ENCODE peak calls at places on chromosome 22, in five cellular contexts. B is right lobe of liver, H is lower lobe of right lung, S is prostate gland, W is adrenal gland. G is an unnamed sample. For H3K4me1, the result is how much of the 10 kb centered on the place peaks cover.

GRCh38 chr22:44737414-44738346 is 14.7 kb upstream of the ARHGAP8 start:
- DNase-seq in W (no peak), B (no peak), H (no peak), S (no peak), G (no peak)

GRCh38 chr22:27903805-27904473 is 15.1 kb downstream of the PITPNB start:
- DNase-seq in B (no peak), H (no peak), S (no peak), W (no peak), G (no peak)

GRCh38 chr22:18079706-18080230 is 2.0 kb downstream of the PEX26 start:
- DNase-seq in S (no peak), B (no peak), W (no peak), H (no peak), G (no peak)

GRCh38 chr22:23047265-23047664 is 23.1 kb upstream of the GNAZ start:
- DNase-seq in S (no peak), B (no peak), W (no peak), H (no peak), G (no peak)

GRCh38 chr22:27730649-27731433 is 70.7 kb downstream of the MN1 start:
- DNase-seq in W (no peak), S (no peak), H (no peak), B (no peak), G (no peak)

GRCh38 chr22:22463855-22464540 is 44.5 kb downstream of the ZNF280B start:
- DNase-seq in W (peak), S (peak), H (no peak), B (peak), G (no peak)

GRCh38 chr22:26892401-26893033 is 235.1 kb downstream of the MIAT start:
- DNase-seq in S (no peak), B (no peak), H (peak), W (peak), G (peak)

GRCh38 chr22:23180301-23180892 is at the start of gene BCR:
- DNase-seq in W (peak), S (peak), B (peak), H (peak), G (peak)

GRCh38 chr22:32672542-32672941 is 129.0 kb upstream of the TIMP3 start:
- DNase-seq in B (no peak), S (no peak), H (no peak), W (no peak), G (no peak)

GRCh38 chr22:26321469-26321913 is 107.6 kb upstream of the ASPHD2 start:
- DNase-seq in S (no peak), H (no peak), B (no peak), W (no peak), G (peak)

GRCh38 chr22:21735198-21736083 is at the start of gene YPEL1:
- DNase-seq in B (peak), W (peak), H (peak), S (peak), G (peak)

GRCh38 chr22:23373601-23374000 is 193.3 kb downstream of the BCR start:
- DNase-seq in S (no peak), H (no peak), B (peak), W (no peak), G (no peak)

GRCh38 chr22:48685767-48686166 is 1141.9 kb downstream of the BRD1 start:
- DNase-seq in H (no peak), W (no peak), S (no peak), B (no peak), G (no peak)

GRCh38 chr22:20208713-20209310 is 58.0 kb upstream of the CCDC188 start:
- DNase-seq in H (no peak), W (no peak), S (no peak), B (no peak), G (no peak)

GRCh38 chr22:18057568-18058209 is 20.1 kb upstream of the PEX26 start:
- DNase-seq in W (peak), B (no peak), H (no peak), S (peak), G (peak)

GRCh38 chr22:31614781-31615480 is 47.1 kb downstream of the PISD start:
- DNase-seq in S (no peak), W (no peak), B (no peak), H (no peak), G (no peak)

GRCh38 chr22:19766235-19766505 is 5.6 kb downstream of the TBX1 start:
- DNase-seq in B (no peak), W (no peak), S (no peak), H (no peak), G (no peak)

GRCh38 chr22:43823353-43823908 is 11.3 kb upstream of the EFCAB6 start:
- DNase-seq in B (peak), W (no peak), H (peak), S (no peak), G (peak)

GRCh38 chr22:19719488-19720021 is 3.8 kb upstream of the GP1BB start:
- DNase-seq in S (no peak), B (no peak), H (no peak), W (no peak), G (no peak)

GRCh38 chr22:17446704-17447103 is 77.4 kb downstream of the CECR2 start:
- DNase-seq in B (no peak), W (no peak), S (no peak), H (no peak), G (no peak)

GRCh38 chr22:19760652-19761002 is at the start of gene TBX1:
- DNase-seq in S (no peak), W (no peak), H (no peak), B (no peak), G (no peak)

GRCh38 chr22:43998865-43999264 is 25.2 kb upstream of the PARVB start:
- DNase-seq in W (no peak), H (peak), S (no peak), B (no peak), G (no peak)

GRCh38 chr22:20583471-20583922 is 76.1 kb downstream of the MED15 start:
- DNase-seq in B (peak), H (peak), S (no peak), W (peak), G (no peak)

GRCh38 chr22:17435375-17435774 is 66.1 kb downstream of the CECR2 start:
- DNase-seq in B (no peak), W (no peak), H (no peak), S (no peak), G (no peak)

GRCh38 chr22:22230438-22230837 is 14.1 kb upstream of the VPREB1 start:
- DNase-seq in W (no peak), H (no peak), S (no peak), B (no peak), G (no peak)

GRCh38 chr22:19290400-19291217 is 910 bp downstream of the CLTCL1 start:
- DNase-seq in H (no peak), W (peak), B (no peak), S (no peak), G (no peak)

GRCh38 chr22:26086359-26086758 is 82.9 kb upstream of the SEZ6L start:
- DNase-seq in H (no peak), W (no peak), S (no peak), B (no peak), G (no peak)

GRCh38 chr22:19761500-19762314 is 1.1 kb downstream of the TBX1 start:
- DNase-seq in B (no peak), W (no peak), H (no peak), S (no peak), G (no peak)

GRCh38 chr22:44410396-44411056 is 87.5 kb downstream of the RTL6 start:
- DNase-seq in B (no peak), S (no peak), W (no peak), H (peak), G (peak)

GRCh38 chr22:31177420-31178162 is 17.6 kb downstream of the RNF185 start:
- DNase-seq in W (no peak), S (peak), H (no peak), B (no peak), G (peak)

GRCh38 chr22:21650823-21651520 is 8.9 kb downstream of the SDF2L1 start:
- DNase-seq in W (no peak), S (no peak), B (no peak), H (no peak), G (no peak)

DNA sequence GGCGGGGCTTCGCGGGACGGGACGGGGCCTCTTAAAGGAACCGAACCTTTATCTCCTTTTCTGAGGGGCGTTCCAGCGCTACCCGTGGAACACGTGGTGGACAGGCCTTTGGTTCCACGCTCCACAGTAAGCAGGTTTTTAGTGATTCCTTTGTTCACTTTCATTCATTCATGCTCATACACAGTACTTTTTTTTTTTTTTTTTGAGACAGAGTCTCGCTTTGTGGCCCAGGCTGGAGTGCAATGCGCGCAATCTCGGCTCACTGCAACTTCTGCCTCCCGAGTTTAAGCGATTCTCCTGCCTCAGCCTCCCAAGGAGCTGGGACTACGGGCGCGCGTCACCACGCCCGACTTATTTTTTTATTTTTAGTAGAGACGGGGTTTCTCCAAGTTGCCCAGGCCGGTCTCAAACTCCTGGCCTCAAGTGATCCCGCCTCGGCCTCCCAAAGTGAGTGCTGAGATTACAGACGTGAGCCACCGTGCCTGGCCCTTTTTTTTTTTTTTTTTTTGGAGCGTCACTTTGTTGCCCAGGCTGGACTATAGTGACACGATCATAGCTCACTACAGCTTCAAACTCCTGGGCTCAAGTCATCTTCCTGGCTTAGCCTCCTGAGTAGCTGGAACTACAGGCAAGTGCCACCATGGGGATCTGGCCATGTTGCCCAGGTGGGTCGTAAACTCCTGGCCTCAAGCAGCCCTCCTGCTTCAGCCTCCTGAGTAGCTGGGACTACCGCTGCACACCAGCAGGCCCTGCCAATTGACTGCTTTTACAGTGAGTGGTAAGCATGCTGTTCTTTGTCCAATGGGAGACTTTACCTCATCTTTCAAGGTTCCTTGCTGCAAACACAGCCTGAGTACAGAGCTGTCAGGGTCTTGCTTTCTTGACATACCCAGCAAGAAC is 479 bp upstream of the CENPM start:
- DNase-seq in S (no peak), B (no peak), H (no peak), W (no peak), G (no peak)
- H3K4me1 ChIP-seq in S (under half), B (under half), H (under half), W (under half), G (under half)

GRCh38 chr22:37571258-37571991 is 8.5 kb downstream of the LGALS2 start:
- DNase-seq in B (no peak), S (no peak), W (peak), H (no peak), G (no peak)
- H3K4me1 ChIP-seq in B (under half), S (under half), W (under half), H (half or more), G (under half)

DNA sequence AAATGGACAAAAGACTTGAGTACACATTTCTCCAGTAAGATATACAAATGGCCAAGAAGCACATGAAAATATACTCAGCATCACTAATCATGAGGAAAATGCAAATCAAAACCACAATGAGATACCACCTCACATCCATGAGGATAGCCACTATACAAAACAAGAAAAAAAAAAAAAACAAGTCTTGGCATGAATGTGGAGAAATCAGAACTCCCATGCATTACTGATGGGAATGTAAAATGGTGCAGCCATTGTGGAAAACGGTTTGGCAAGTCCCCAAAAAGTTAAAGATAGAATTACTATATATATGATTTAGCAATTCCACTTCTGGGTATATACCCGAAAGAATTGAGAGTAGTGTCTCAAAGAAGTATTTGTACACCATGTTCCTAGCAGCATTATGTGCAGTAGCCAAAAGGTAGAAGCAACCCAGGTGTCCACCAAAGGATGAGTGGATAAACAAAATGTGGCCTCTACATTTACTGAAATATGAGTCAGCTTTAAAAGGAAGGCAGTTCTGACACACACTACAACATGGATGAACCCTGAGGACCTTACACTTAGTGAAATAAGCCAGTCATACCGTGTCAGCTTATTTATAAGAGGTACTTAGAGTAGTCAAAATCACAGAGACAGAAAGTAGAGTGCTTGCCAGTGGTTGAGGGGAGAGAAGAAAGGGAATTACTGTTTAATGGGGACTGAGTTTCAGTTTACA is 146.3 kb downstream of the WNT7B start:
- DNase-seq in H (no peak), W (no peak), S (no peak), B (no peak), G (no peak)
- H3K4me1 ChIP-seq in H (under half), W (under half), S (under half), B (under half), G (under half)

GRCh38 chr22:40258463-40259046 is 80.8 kb downstream of the TNRC6B start:
- DNase-seq in W (no peak), H (no peak), S (no peak), B (no peak), G (no peak)

GRCh38 chr22:40265783-40266182 is 80.5 kb upstream of the ADSL start:
- DNase-seq in S (no peak), B (no peak), W (no peak), H (no peak), G (no peak)

GRCh38 chr22:40263191-40263590 is 83.1 kb upstream of the ADSL start:
- DNase-seq in B (no peak), S (no peak), H (no peak), W (peak), G (no peak)

GRCh38 chr22:40257979-40258378 is 80.3 kb downstream of the TNRC6B start:
- DNase-seq in H (no peak), W (no peak), S (no peak), B (no peak), G (no peak)

DNA sequence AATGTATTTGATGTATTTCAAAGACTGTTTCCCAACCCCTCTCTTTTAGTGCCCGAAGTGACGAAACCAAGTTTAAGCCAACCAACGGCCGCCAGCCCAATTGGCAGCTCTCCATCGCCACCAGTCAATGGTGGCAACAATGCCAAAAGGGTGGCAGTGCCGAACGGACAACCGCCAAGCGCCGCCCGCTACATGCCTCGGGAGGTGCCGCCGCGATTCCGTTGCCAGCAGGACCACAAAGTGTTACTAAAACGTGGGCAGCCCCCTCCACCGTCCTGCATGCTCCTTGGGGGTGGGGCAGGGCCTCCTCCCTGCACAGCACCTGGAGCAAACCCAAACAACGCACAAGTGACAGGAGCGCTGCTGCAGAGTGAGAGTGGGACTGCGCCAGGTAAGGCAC is 84.1 kb downstream of the TNRC6B start:
- DNase-seq in S (peak), H (no peak), B (peak), W (no peak), G (no peak)
- H3K4me1 ChIP-seq in S (under half), H (under half), B (under half), W (under half), G (under half)

GRCh38 chr22:29627196-29627535 is 23.7 kb downstream of the NF2 start:
- DNase-seq in H (no peak), B (no peak), S (no peak), W (no peak), G (no peak)

GRCh38 chr22:29630180-29630498 is 26.7 kb downstream of the NF2 start:
- DNase-seq in S (no peak), W (no peak), B (no peak), H (no peak), G (no peak)

GRCh38 chr22:29630987-29631386 is 27.6 kb downstream of the NF2 start:
- DNase-seq in W (no peak), H (no peak), S (no peak), B (no peak), G (no peak)

GRCh38 chr22:29629382-29630179 is 26.1 kb downstream of the NF2 start:
- DNase-seq in H (no peak), S (no peak), B (no peak), W (no peak), G (no peak)

GRCh38 chr22:29628982-29629381 is 25.5 kb downstream of the NF2 start:
- DNase-seq in S (no peak), H (no peak), W (no peak), B (no peak), G (no peak)
- H3K4me1 ChIP-seq in S (under half), H (under half), W (under half), B (under half), G (under half)

GRCh38 chr22:49779853-49780271 is 47.8 kb downstream of the BRD1 start:
- DNase-seq in H (peak), W (no peak), S (no peak), B (no peak), G (peak)
- H3K4me1 ChIP-seq in H (under half), W (under half), S (under half), B (under half), G (under half)

DNA sequence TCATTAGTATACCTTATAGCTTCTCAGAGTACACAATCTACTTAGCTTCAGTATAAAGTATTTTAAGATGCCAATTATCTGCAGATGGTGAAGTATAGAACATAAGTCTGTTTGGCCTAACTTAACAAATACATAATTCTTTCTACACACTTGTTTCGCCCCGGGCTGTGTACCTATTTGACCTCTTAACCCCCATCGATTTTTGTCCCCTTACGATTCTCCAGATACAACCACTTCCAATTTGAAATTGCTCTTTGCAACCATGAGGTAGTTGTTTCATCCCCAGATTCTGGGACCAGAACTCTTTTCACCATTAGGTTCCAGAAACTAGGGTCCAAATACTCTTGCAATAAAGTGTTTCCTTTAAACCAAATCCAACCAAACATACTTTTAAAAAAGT is 10.0 kb upstream of the UPB1 start:
- DNase-seq in W (no peak), B (peak), S (no peak), H (no peak), G (no peak)
- H3K4me1 ChIP-seq in W (under half), B (half or more), S (under half), H (under half), G (under half)

DNA sequence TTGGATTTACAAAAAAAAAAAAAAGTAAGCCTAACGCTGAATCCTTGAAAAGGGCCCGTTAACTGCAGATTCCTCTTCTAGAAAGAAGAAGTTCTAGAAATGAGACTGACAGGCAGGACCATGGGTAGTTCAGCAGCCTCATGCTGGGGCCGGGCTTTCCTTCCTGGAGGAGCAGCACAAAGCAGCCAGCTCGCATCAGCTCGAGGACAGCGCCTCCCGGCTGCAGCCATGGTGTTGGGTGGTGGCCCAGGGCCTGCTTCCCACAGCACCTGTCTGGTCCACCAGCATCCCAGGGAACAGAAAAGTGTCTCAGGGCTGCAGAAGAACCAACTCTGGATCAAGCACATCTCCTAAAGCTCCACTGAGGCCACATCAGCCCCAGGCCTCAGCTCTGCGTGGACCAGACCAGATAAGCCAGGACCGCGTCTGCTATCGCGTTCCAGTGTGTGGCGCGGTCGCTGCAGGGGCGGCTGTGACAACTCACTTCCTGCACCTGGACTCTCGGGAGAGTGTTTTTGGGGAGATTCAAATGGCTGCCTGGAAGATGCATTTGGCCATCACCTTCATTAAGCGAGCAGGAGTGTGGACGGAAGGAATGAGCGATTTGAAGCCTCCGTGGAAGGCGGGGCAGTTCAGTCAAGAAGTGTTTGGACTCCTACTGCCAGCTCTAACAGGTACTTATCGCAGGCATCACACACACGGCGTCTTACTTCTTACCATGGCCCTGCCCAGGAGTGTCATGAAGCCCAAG is 53.5 kb downstream of the MYH9 start:
- DNase-seq in W (no peak), B (no peak), S (peak), H (peak), G (no peak)
- H3K4me1 ChIP-seq in W (half or more), B (under half), S (half or more), H (half or more), G (under half)